ENCODE peak calls at places on chromosome 16, in nine cellular contexts. One of them, this sample, is unnamed.

GRCh38 chr16:49854227-49855203 is 1.4 kb downstream of the ZNF423 start:
- DNase-seq in CD8-positive, alpha-beta T cell: no peak
- DNase-seq in hippocampal formation: no peak
- DNase-seq in Kasumi-1: no peak
- DNase-seq in EH: peak
- DNase-seq in osteocyte: no peak
- DNase-seq in lower lobe of right lung: no peak
- DNase-seq in left lung: no peak
- DNase-seq in thoracic aorta: no peak
- DNase-seq in this sample: no peak

GRCh38 chr16:66476328-66477027 is 49.4 kb downstream of the BEAN1 start:
- DNase-seq in thoracic aorta: no peak
- DNase-seq in Kasumi-1: no peak
- DNase-seq in lower lobe of right lung: no peak
- DNase-seq in CD8-positive, alpha-beta T cell: peak
- DNase-seq in left lung: no peak
- DNase-seq in osteocyte: peak
- DNase-seq in EH: no peak
- DNase-seq in hippocampal formation: no peak
- DNase-seq in this sample: no peak

GRCh38 chr16:88759245-88759975 is 25.6 kb downstream of the PIEZO1 start:
- DNase-seq in left lung: peak
- DNase-seq in EH: no peak
- DNase-seq in CD8-positive, alpha-beta T cell: peak
- DNase-seq in thoracic aorta: no peak
- DNase-seq in Kasumi-1: no peak
- DNase-seq in osteocyte: no peak
- DNase-seq in hippocampal formation: no peak
- DNase-seq in lower lobe of right lung: peak
- DNase-seq in this sample: peak

GRCh38 chr16:48609453-48610023 is 442 bp downstream of the N4BP1 start:
- DNase-seq in osteocyte: peak
- DNase-seq in left lung: no peak
- DNase-seq in thoracic aorta: no peak
- DNase-seq in EH: peak
- DNase-seq in lower lobe of right lung: peak
- DNase-seq in hippocampal formation: peak
- DNase-seq in CD8-positive, alpha-beta T cell: peak
- DNase-seq in Kasumi-1: peak
- DNase-seq in this sample: no peak

GRCh38 chr16:30095166-30096078 is 591 bp downstream of the YPEL3 start:
- DNase-seq in CD8-positive, alpha-beta T cell: peak
- DNase-seq in thoracic aorta: no peak
- DNase-seq in Kasumi-1: no peak
- DNase-seq in lower lobe of right lung: peak
- DNase-seq in osteocyte: no peak
- DNase-seq in hippocampal formation: peak
- DNase-seq in left lung: no peak
- DNase-seq in EH: peak
- DNase-seq in this sample: no peak

GRCh38 chr16:83934684-83934977 is 18.4 kb upstream of the OSGIN1 start:
- DNase-seq in osteocyte: no peak
- DNase-seq in CD8-positive, alpha-beta T cell: no peak
- DNase-seq in Kasumi-1: no peak
- DNase-seq in thoracic aorta: no peak
- DNase-seq in lower lobe of right lung: no peak
- DNase-seq in hippocampal formation: no peak
- DNase-seq in left lung: no peak
- DNase-seq in EH: no peak
- DNase-seq in this sample: no peak

GRCh38 chr16:88924834-88925539 is 52.0 kb downstream of the CBFA2T3 start:
- DNase-seq in left lung: no peak
- DNase-seq in lower lobe of right lung: no peak
- DNase-seq in Kasumi-1: peak
- DNase-seq in CD8-positive, alpha-beta T cell: no peak
- DNase-seq in hippocampal formation: no peak
- DNase-seq in thoracic aorta: no peak
- DNase-seq in osteocyte: peak
- DNase-seq in EH: peak
- DNase-seq in this sample: peak

GRCh38 chr16:14405611-14406537 is 224.2 kb downstream of the PARN start:
- DNase-seq in hippocampal formation: no peak
- DNase-seq in Kasumi-1: no peak
- DNase-seq in lower lobe of right lung: no peak
- DNase-seq in osteocyte: no peak
- DNase-seq in EH: no peak
- DNase-seq in thoracic aorta: no peak
- DNase-seq in left lung: no peak
- DNase-seq in CD8-positive, alpha-beta T cell: no peak
- DNase-seq in this sample: no peak

GRCh38 chr16:83344014-83344413 is 463.8 kb upstream of the HSBP1 start:
- DNase-seq in osteocyte: no peak
- DNase-seq in CD8-positive, alpha-beta T cell: no peak
- DNase-seq in EH: peak
- DNase-seq in Kasumi-1: no peak
- DNase-seq in lower lobe of right lung: no peak
- DNase-seq in thoracic aorta: no peak
- DNase-seq in left lung: no peak
- DNase-seq in hippocampal formation: no peak
- DNase-seq in this sample: no peak

GRCh38 chr16:79618712-79619050 is 18.1 kb upstream of the MAF start:
- DNase-seq in left lung: no peak
- DNase-seq in Kasumi-1: no peak
- DNase-seq in CD8-positive, alpha-beta T cell: no peak
- DNase-seq in hippocampal formation: no peak
- DNase-seq in osteocyte: no peak
- DNase-seq in thoracic aorta: no peak
- DNase-seq in lower lobe of right lung: no peak
- DNase-seq in EH: no peak
- DNase-seq in this sample: no peak

GRCh38 chr16:89511352-89511751 is 3.1 kb downstream of the SPG7 start:
- DNase-seq in EH: no peak
- DNase-seq in osteocyte: no peak
- DNase-seq in lower lobe of right lung: no peak
- DNase-seq in thoracic aorta: no peak
- DNase-seq in CD8-positive, alpha-beta T cell: no peak
- DNase-seq in Kasumi-1: peak
- DNase-seq in left lung: no peak
- DNase-seq in hippocampal formation: no peak
- DNase-seq in this sample: no peak

GRCh38 chr16:14475370-14476139 is 154.5 kb downstream of the PARN start:
- DNase-seq in Kasumi-1: no peak
- DNase-seq in EH: peak
- DNase-seq in CD8-positive, alpha-beta T cell: no peak
- DNase-seq in hippocampal formation: no peak
- DNase-seq in left lung: no peak
- DNase-seq in thoracic aorta: no peak
- DNase-seq in lower lobe of right lung: no peak
- DNase-seq in osteocyte: no peak
- DNase-seq in this sample: peak

GRCh38 chr16:54143934-54144333 is 142.7 kb downstream of the IRX3 start:
- DNase-seq in CD8-positive, alpha-beta T cell: no peak
- DNase-seq in thoracic aorta: no peak
- DNase-seq in Kasumi-1: no peak
- DNase-seq in left lung: no peak
- DNase-seq in EH: no peak
- DNase-seq in osteocyte: no peak
- DNase-seq in hippocampal formation: no peak
- DNase-seq in lower lobe of right lung: no peak
- DNase-seq in this sample: no peak

GRCh38 chr16:57622361-57623250 is 5.8 kb upstream of the ADGRG1 start:
- DNase-seq in thoracic aorta: no peak
- DNase-seq in EH: no peak
- DNase-seq in lower lobe of right lung: peak
- DNase-seq in left lung: peak
- DNase-seq in CD8-positive, alpha-beta T cell: no peak
- DNase-seq in osteocyte: no peak
- DNase-seq in Kasumi-1: no peak
- DNase-seq in hippocampal formation: no peak
- DNase-seq in this sample: no peak

GRCh38 chr16:66150691-66151090 is 215.8 kb upstream of the CDH5 start:
- DNase-seq in osteocyte: no peak
- DNase-seq in hippocampal formation: no peak
- DNase-seq in CD8-positive, alpha-beta T cell: no peak
- DNase-seq in thoracic aorta: no peak
- DNase-seq in left lung: no peak
- DNase-seq in lower lobe of right lung: no peak
- DNase-seq in EH: peak
- DNase-seq in Kasumi-1: peak
- DNase-seq in this sample: no peak

GRCh38 chr16:85524630-85525463 is 88.3 kb upstream of the GSE1 start:
- DNase-seq in left lung: peak
- DNase-seq in hippocampal formation: no peak
- DNase-seq in lower lobe of right lung: peak
- DNase-seq in EH: peak
- DNase-seq in CD8-positive, alpha-beta T cell: no peak
- DNase-seq in thoracic aorta: no peak
- DNase-seq in Kasumi-1: peak
- DNase-seq in osteocyte: peak
- DNase-seq in this sample: peak

GRCh38 chr16:72124761-72125634 is 31.4 kb downstream of the DHX38 start:
- DNase-seq in thoracic aorta: no peak
- DNase-seq in osteocyte: peak
- DNase-seq in lower lobe of right lung: peak
- DNase-seq in left lung: peak
- DNase-seq in Kasumi-1: peak
- DNase-seq in EH: peak
- DNase-seq in CD8-positive, alpha-beta T cell: peak
- DNase-seq in hippocampal formation: peak
- DNase-seq in this sample: peak

GRCh38 chr16:68022278-68022727 is 729 bp downstream of the DDX28 start:
- DNase-seq in Kasumi-1: no peak
- DNase-seq in osteocyte: no peak
- DNase-seq in lower lobe of right lung: no peak
- DNase-seq in EH: no peak
- DNase-seq in thoracic aorta: no peak
- DNase-seq in hippocampal formation: no peak
- DNase-seq in CD8-positive, alpha-beta T cell: no peak
- DNase-seq in left lung: no peak
- DNase-seq in this sample: no peak

GRCh38 chr16:27547134-27547533 is 2.6 kb downstream of the GTF3C1 start:
- DNase-seq in thoracic aorta: no peak
- DNase-seq in hippocampal formation: no peak
- DNase-seq in CD8-positive, alpha-beta T cell: no peak
- DNase-seq in left lung: no peak
- DNase-seq in Kasumi-1: peak
- DNase-seq in lower lobe of right lung: no peak
- DNase-seq in EH: peak
- DNase-seq in osteocyte: no peak
- DNase-seq in this sample: no peak

This sample was measured in DMS153.